ENCODE peak calls at places on chromosomes 2 and 18, in six cellular contexts. Y, N, O, F, U and X are unnamed samples.

GRCh38 chr2:120287183-120288015 is 34.7 kb downstream of the RALB start:
- DNase-seq in Y (peak), N (no peak), O (no peak), F (peak), U (no peak), X (peak)

GRCh38 chr2:128408349-128409305 is 90.0 kb upstream of the HS6ST1 start:
- DNase-seq in Y (no peak), N (no peak), O (no peak), F (no peak), U (no peak), X (no peak)

GRCh38 chr2:36352024-36352398 is 3.6 kb upstream of the CRIM1 start:
- DNase-seq in Y (peak), N (no peak), O (no peak), F (no peak), U (no peak), X (no peak)

GRCh38 chr18:13381907-13382682 is 163.5 kb downstream of the LDLRAD4 start:
- DNase-seq in Y (no peak), N (no peak), O (no peak), F (peak), U (peak), X (no peak)

GRCh38 chr2:122129399-122129798 is 373.9 kb downstream of the TSN start:
- DNase-seq in Y (no peak), N (no peak), O (no peak), F (no peak), U (no peak), X (no peak)

GRCh38 chr18:76882186-76882585 is 59.8 kb downstream of the ZNF236 start:
- DNase-seq in Y (no peak), N (no peak), O (no peak), F (no peak), U (no peak), X (no peak)

GRCh38 chr2:134408791-134409190 is 154.9 kb downstream of the MGAT5 start:
- DNase-seq in Y (no peak), N (no peak), O (no peak), F (no peak), U (no peak), X (no peak)

GRCh38 chr18:32770181-32770650 is 2.6 kb downstream of the KLHL14 start:
- DNase-seq in Y (no peak), N (no peak), O (peak), F (no peak), U (no peak), X (no peak)

GRCh38 chr18:76621782-76622495 is 126.9 kb upstream of the ZNF516 start:
- DNase-seq in Y (no peak), N (no peak), O (no peak), F (no peak), U (no peak), X (no peak)

GRCh38 chr2:228245601-228246000 is 64.1 kb upstream of the SPHKAP start:
- DNase-seq in Y (no peak), N (no peak), O (no peak), F (no peak), U (no peak), X (no peak)

GRCh38 chr2:100260712-100261620 is 61.3 kb downstream of the LONRF2 start:
- DNase-seq in Y (no peak), N (no peak), O (peak), F (peak), U (no peak), X (peak)

GRCh38 chr2:74474899-74475298 is 2.4 kb upstream of the MRPL53 start:
- DNase-seq in Y (no peak), N (no peak), O (peak), F (no peak), U (no peak), X (no peak)

GRCh38 chr2:9742601-9743000 is 100.7 kb upstream of the TAF1B start:
- DNase-seq in Y (no peak), N (no peak), O (no peak), F (no peak), U (no peak), X (no peak)

GRCh38 chr18:21997207-21998143 is 171.9 kb upstream of the GATA6 start:
- DNase-seq in Y (peak), N (no peak), O (peak), F (no peak), U (no peak), X (no peak)

GRCh38 chr2:101146535-101146934 is 4.6 kb downstream of the TBC1D8 start:
- DNase-seq in Y (no peak), N (no peak), O (no peak), F (no peak), U (no peak), X (no peak)

GRCh38 chr2:226752887-226753286 is 46.7 kb downstream of the IRS1 start:
- DNase-seq in Y (no peak), N (no peak), O (no peak), F (no peak), U (no peak), X (no peak)

GRCh38 chr2:118979177-118979861 is 37.3 kb downstream of the MARCO start:
- DNase-seq in Y (no peak), N (no peak), O (no peak), F (no peak), U (no peak), X (no peak)

GRCh38 chr2:45889053-45889452 is 237.6 kb downstream of the PRKCE start:
- DNase-seq in Y (peak), N (peak), O (peak), F (peak), U (no peak), X (no peak)

GRCh38 chr18:67599277-67599676 is 82.8 kb upstream of the DSEL start:
- DNase-seq in Y (no peak), N (no peak), O (no peak), F (no peak), U (no peak), X (no peak)

GRCh38 chr2:182852090-182852489 is 14.3 kb downstream of the FRZB start:
- DNase-seq in Y (no peak), N (no peak), O (no peak), F (no peak), U (no peak), X (no peak)

GRCh38 chr2:232418466-232419244 is 12.0 kb downstream of the ALPG start:
- DNase-seq in Y (no peak), N (no peak), O (peak), F (no peak), U (no peak), X (no peak)

GRCh38 chr2:157173740-157174184 is 83.7 kb upstream of the GALNT5 start:
- DNase-seq in Y (no peak), N (no peak), O (no peak), F (peak), U (no peak), X (no peak)

GRCh38 chr18:69109686-69110085 is 291.0 kb upstream of the DOK6 start:
- DNase-seq in Y (no peak), N (no peak), O (no peak), F (no peak), U (no peak), X (no peak)

GRCh38 chr2:164457271-164457670 is 164.0 kb downstream of the GRB14 start:
- DNase-seq in Y (no peak), N (no peak), O (no peak), F (no peak), U (no peak), X (no peak)

GRCh38 chr2:241234066-241234790 is 45.8 kb downstream of the ANO7 start:
- DNase-seq in Y (no peak), N (no peak), O (no peak), F (no peak), U (peak), X (no peak)

GRCh38 chr18:25279961-25280360 is 72.0 kb downstream of the ZNF521 start:
- DNase-seq in Y (no peak), N (no peak), O (no peak), F (no peak), U (no peak), X (no peak)

GRCh38 chr2:172446524-172447063 is 19.2 kb downstream of the ITGA6 start:
- DNase-seq in Y (no peak), N (no peak), O (no peak), F (no peak), U (no peak), X (no peak)

GRCh38 chr18:12036201-12036751 is 55.0 kb downstream of the IMPA2 start:
- DNase-seq in Y (no peak), N (no peak), O (no peak), F (no peak), U (no peak), X (no peak)

GRCh38 chr2:63048367-63049171 is 2.1 kb upstream of the OTX1 start:
- DNase-seq in Y (no peak), N (no peak), O (peak), F (no peak), U (no peak), X (no peak)